ENCODE peak calls at places on chromosome 18, in nine cellular contexts. P is fibroblast of pulmonary artery, D is endodermal cell, H is sigmoid colon, U is GM12865, C is kidney, K is heart left ventricle, I is ovary, N is NB4. A is an unnamed sample.

GRCh38 chr18:25284861-25285574 is 66.9 kb downstream of the ZNF521 start:
- DNase-seq in P (peak; percentile 75), D (peak; percentile 41), H (no peak), U (no peak), C (no peak), K (no peak), I (peak; percentile 36), N (no peak), A (peak; percentile 46)

GRCh38 chr18:25392199-25392598 is 40.2 kb upstream of the ZNF521 start:
- DNase-seq in P (no peak), D (no peak), H (no peak), U (no peak), C (no peak), K (no peak), I (no peak), N (no peak), A (no peak)

GRCh38 chr18:25102657-25103056 is 249.3 kb downstream of the ZNF521 start:
- DNase-seq in P (no peak), D (no peak), H (no peak), U (no peak), C (no peak), K (no peak), I (no peak), N (no peak), A (no peak)

GRCh38 chr18:77131652-77132368 is 773 bp downstream of the MBP start:
- DNase-seq in P (peak; percentile 33), D (peak; percentile 84), H (peak; percentile 85), U (peak; percentile 67), C (peak; percentile 92), K (peak; percentile 84), I (peak; percentile 72), N (peak; percentile 81), A (no peak)

GRCh38 chr18:11005528-11005927 is 143.8 kb downstream of the PIEZO2 start:
- DNase-seq in P (peak; percentile 99), D (peak; percentile 78), H (peak; percentile 90), U (peak; percentile 32), C (no peak), K (no peak), I (peak; percentile 77), N (no peak), A (no peak)

GRCh38 chr18:6731197-6731596 is 1.7 kb downstream of the ARHGAP28 start:
- DNase-seq in P (peak; percentile 38), D (no peak), H (no peak), U (no peak), C (no peak), K (no peak), I (no peak), N (no peak), A (peak; percentile 85)

GRCh38 chr18:7117390-7118355 is at the start of gene LAMA1:
- DNase-seq in P (peak; percentile 45), D (peak; percentile 94), H (no peak), U (no peak), C (peak; percentile 84), K (no peak), I (peak; percentile 57), N (no peak), A (no peak)

GRCh38 chr18:36284671-36285295 is 12.7 kb upstream of the FHOD3 start:
- DNase-seq in P (peak; percentile 86), D (peak; percentile 71), H (no peak), U (peak; percentile 80), C (no peak), K (no peak), I (no peak), N (peak; percentile 64), A (no peak)

GRCh38 chr18:46449033-46449432 is 208.0 kb downstream of the LOXHD1 start:
- DNase-seq in P (no peak), D (peak; percentile 10), H (no peak), U (no peak), C (no peak), K (no peak), I (no peak), N (no peak), A (no peak)

GRCh38 chr18:76454429-76454828 is 40.6 kb downstream of the ZNF516 start:
- DNase-seq in P (no peak), D (no peak), H (no peak), U (no peak), C (no peak), K (no peak), I (no peak), N (no peak), A (no peak)

GRCh38 chr18:57807336-57808117 is 4.4 kb upstream of the ATP8B1 start:
- DNase-seq in P (peak; percentile 57), D (no peak), H (no peak), U (no peak), C (no peak), K (no peak), I (no peak), N (no peak), A (no peak)

GRCh38 chr18:1020731-1021344 is 116.2 kb downstream of the ADCYAP1 start:
- DNase-seq in P (no peak), D (no peak), H (no peak), U (no peak), C (no peak), K (no peak), I (no peak), N (no peak), A (no peak)

GRCh38 chr18:8044004-8044403 is 476.9 kb downstream of the PTPRM start:
- DNase-seq in P (no peak), D (no peak), H (no peak), U (no peak), C (no peak), K (no peak), I (no peak), N (no peak), A (no peak)

GRCh38 chr18:38010971-38011370 is 445.4 kb upstream of the CELF4 start:
- DNase-seq in P (no peak), D (no peak), H (no peak), U (no peak), C (no peak), K (no peak), I (no peak), N (no peak), A (no peak)

GRCh38 chr18:56647071-56647470 is 4.1 kb upstream of the WDR7 start:
- DNase-seq in P (no peak), D (no peak), H (no peak), U (peak; percentile 44), C (no peak), K (no peak), I (no peak), N (no peak), A (no peak)

GRCh38 chr18:36451454-36452251 is 154.1 kb downstream of the FHOD3 start:
- DNase-seq in P (no peak), D (no peak), H (no peak), U (no peak), C (no peak), K (no peak), I (no peak), N (no peak), A (no peak)

GRCh38 chr18:79765491-79766245 is 32.1 kb upstream of the KCNG2 start:
- DNase-seq in P (no peak), D (peak; percentile 30), H (peak; percentile 41), U (no peak), C (no peak), K (no peak), I (no peak), N (no peak), A (peak; percentile 33)

DNA sequence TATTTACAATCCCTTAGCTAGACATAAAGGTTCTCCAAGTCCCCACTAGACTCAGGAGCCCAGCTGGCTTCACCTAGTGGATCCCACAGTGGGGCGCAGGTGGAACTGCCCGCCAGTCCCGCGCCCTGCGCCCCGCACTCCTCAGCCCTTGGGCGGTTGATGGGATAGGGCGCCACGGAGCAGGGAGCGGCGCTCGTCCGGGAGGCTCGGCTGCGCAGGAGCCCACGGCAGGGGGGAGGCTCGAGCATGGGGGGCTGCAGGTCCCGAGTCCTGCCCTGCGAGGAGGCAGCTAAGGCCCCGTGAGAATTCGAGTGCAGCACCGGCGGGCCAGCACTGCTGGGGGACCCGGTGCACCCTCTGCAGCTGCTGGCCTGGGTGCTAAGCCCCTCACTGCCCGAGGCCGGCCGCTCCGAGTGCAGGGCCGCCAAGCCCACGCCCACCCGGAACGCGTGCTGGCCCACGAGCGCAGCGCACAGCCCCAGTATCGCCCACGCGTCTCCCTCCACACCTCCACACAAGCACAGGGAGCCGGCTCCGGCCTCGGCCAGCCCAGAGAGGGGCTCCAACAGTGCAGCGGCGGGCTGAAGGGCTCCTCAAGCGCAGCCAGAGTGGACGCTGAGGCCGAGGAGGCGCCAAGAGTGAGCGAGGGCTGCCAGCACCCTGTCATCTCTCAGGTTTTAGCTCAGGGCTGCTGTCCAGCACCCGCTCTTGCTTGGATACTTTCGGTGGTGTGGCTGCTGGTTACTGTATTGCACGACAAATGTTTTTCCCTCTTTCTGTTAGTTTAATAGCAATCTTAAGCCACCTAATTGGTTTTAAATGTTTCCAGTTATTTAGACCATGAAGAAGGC is 83.8 kb upstream of the LDLRAD4 start:
- DNase-seq in P (no peak), D (no peak), H (no peak), U (no peak), C (peak; percentile 63), K (no peak), I (no peak), N (no peak), A (no peak)
- H3K4me3 ChIP-seq in P (no peak overlapping the region), D (no peak overlapping the region), H (no peak overlapping the region), U (no peak overlapping the region), C (no peak overlapping the region), K (no peak overlapping the region), I (no peak overlapping the region), N (no peak overlapping the region), A (no peak overlapping the region)

DNA sequence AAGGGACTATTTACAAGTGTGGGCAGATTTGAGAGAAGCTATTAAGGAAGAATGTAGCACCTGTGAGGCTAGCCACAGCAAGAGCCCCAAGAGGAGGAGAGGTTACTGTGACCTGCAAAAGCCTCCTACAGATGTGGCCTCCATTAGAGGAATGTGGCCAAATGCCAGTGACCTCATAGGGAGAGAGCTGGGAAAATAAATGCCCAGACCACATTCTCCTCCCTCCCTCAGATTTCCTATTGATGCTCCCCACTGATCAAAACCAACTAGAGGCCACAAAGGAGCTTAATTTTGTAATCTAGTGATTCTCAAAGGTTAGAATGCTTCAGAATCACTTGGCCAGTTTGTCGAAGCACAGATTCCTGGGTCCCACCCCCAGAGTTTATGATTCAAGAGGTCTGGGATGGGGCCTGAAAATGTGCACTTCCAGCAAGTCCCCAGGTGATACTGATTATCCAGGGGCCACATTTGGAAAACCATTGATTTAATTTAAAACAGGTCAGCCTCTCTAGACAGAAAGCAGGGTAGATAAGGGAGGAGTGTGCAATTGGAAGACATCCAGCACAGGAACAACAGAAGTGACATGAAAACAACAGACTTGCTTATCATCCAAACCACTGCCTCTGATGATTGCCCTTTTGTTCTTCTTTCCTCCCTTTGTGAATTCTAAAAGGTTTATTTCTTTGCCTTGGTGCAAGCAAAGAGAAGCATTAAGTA is 61.2 kb upstream of the RBBP8 start:
- DNase-seq in P (peak; percentile 51), D (peak; percentile 79), H (no peak), U (no peak), C (no peak), K (no peak), I (no peak), N (no peak), A (no peak)
- TF ChIP-seq CTCF in P (no peak), D (no peak), H (no peak), U (no peak), C (no peak), K (no peak), I (no peak), N (no peak), A (no peak)

GRCh38 chr18:31498450-31499156 is 626 bp downstream of the DSG2 start:
- DNase-seq in P (peak; percentile 35), D (no peak), H (no peak), U (peak; percentile 37), C (no peak), K (no peak), I (peak; percentile 25), N (peak; percentile 20), A (no peak)
- H3K4me3 ChIP-seq in P (peak overlapping the region; percentile 86), D (peak overlapping the region; percentile 90), H (peak overlapping the region; percentile 30), U (peak overlapping the region; percentile 99), C (peak overlapping the region; percentile 69), K (peak overlapping the region; percentile 71), I (peak overlapping the region; percentile 50), N (peak overlapping the region; percentile 65), A (no peak overlapping the region)

GRCh38 chr18:55577812-55578539 is 10.0 kb downstream of the TCF4 start:
- DNase-seq in P (no peak), D (no peak), H (no peak), U (peak; percentile 27), C (no peak), K (no peak), I (no peak), N (peak; percentile 4), A (no peak)
- TF ChIP-seq CTCF in P (no peak), D (peak; percentile 55), H (no peak), U (peak; percentile 16), C (no peak), K (no peak), I (no peak), N (no peak), A (no peak)

A was measured in AG09309.